ENCODE peak calls at places on chromosome 6, in seven cellular contexts. Z, T, N, G, L, D and P are unnamed samples.

GRCh38 chr6:138814179-138814834 is 18.4 kb downstream of the ECT2L start:
- DNase-seq in Z (no peak), T (no peak), N (no peak), G (no peak), L (no peak), D (no peak), P (no peak)

GRCh38 chr6:2510341-2510740 is 240.4 kb downstream of the MYLK4 start:
- DNase-seq in Z (no peak), T (no peak), N (no peak), G (no peak), L (no peak), D (no peak), P (no peak)

GRCh38 chr6:113220832-113221231 is 636.3 kb upstream of the MARCKS start:
- DNase-seq in Z (no peak), T (no peak), N (no peak), G (no peak), L (no peak), D (no peak), P (no peak)

GRCh38 chr6:169827372-169827771 is 76.0 kb downstream of the ERMARD start:
- DNase-seq in Z (no peak), T (no peak), N (peak), G (no peak), L (no peak), D (no peak), P (no peak)

GRCh38 chr6:75331134-75331533 is 46.5 kb upstream of the TMEM30A start:
- DNase-seq in Z (no peak), T (no peak), N (no peak), G (no peak), L (peak), D (no peak), P (no peak)

GRCh38 chr6:161618816-161619454 is 345.1 kb upstream of the AGPAT4 start:
- DNase-seq in Z (no peak), T (peak), N (peak), G (peak), L (no peak), D (peak), P (peak)

GRCh38 chr6:116060572-116061283 is at the start of gene FRK:
- DNase-seq in Z (no peak), T (no peak), N (no peak), G (no peak), L (peak), D (no peak), P (peak)

GRCh38 chr6:96542702-96543101 is 20.2 kb upstream of the FHL5 start:
- DNase-seq in Z (peak), T (peak), N (no peak), G (no peak), L (no peak), D (no peak), P (peak)

GRCh38 chr6:117907600-117908245 is 659 bp downstream of the SLC35F1 start:
- DNase-seq in Z (peak), T (peak), N (peak), G (peak), L (no peak), D (no peak), P (no peak)

GRCh38 chr6:41275489-41275888 is 11.0 kb downstream of the TREM1 start:
- DNase-seq in Z (no peak), T (no peak), N (no peak), G (no peak), L (no peak), D (no peak), P (no peak)

GRCh38 chr6:41278699-41279405 is 7.6 kb downstream of the TREM1 start:
- DNase-seq in Z (peak), T (peak), N (peak), G (peak), L (peak), D (peak), P (peak)

GRCh38 chr6:41274291-41274690 is 12.2 kb downstream of the TREM1 start:
- DNase-seq in Z (no peak), T (no peak), N (no peak), G (no peak), L (no peak), D (no peak), P (no peak)

GRCh38 chr6:41280658-41281057 is 5.8 kb downstream of the TREM1 start:
- DNase-seq in Z (no peak), T (no peak), N (no peak), G (no peak), L (no peak), D (no peak), P (no peak)

GRCh38 chr6:41277644-41278043 is 8.8 kb downstream of the TREM1 start:
- DNase-seq in Z (no peak), T (no peak), N (no peak), G (no peak), L (no peak), D (no peak), P (no peak)
- H2BK120ac ChIP-seq in Z (no peak), T (no peak), N (no peak), G (no peak), L (no peak), D (no peak), P (no peak)

GRCh38 chr6:149752600-149752999 is 3.1 kb downstream of the PCMT1 start:
- DNase-seq in Z (no peak), T (no peak), N (no peak), G (no peak), L (no peak), D (no peak), P (no peak)
- H4K8ac ChIP-seq in Z (no peak), T (no peak), N (no peak), G (no peak), L (no peak), D (no peak), P (no peak)

DNA sequence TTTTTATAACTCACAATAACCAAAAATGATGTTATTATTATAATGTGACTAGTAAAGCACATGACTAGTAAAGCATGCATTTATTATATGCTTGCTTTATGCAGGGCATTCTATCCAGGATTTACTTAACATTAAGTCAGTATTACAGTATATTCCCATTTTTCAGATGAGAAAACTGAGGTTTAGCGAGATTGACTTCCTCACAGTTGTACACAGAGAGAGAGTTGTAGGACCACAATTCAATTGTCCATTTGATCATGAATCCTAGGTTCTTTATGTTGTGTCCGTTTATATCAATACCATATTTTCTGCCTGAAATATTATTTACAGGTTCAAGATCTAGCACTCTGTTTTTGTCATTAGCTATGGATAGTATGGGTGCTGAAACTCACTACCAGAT is 301.5 kb downstream of the PRL start:
- DNase-seq in Z (no peak), T (no peak), N (no peak), G (no peak), L (no peak), D (no peak), P (no peak)
- H2BK120ac ChIP-seq in Z (no peak), T (no peak), N (no peak), G (no peak), L (no peak), D (no peak), P (no peak)

DNA sequence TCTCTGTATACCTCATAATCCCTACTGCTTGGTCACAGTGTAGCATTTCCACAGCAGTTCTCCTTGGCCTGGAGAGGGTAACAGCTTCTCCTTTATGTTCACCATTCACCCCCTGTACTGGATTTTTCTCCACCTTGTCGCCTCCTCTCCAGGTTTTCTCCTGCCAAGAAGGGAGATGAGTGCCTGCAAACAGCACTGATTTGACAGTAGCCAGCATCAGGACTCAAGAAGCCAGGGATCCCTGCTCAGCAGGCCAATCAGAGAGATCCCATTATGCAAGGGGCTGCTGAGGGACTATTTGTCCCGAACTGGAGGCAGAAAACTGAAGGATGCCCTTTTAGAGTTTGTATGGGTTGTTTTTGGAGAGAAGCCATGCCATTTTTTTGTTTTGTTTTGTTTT is 68.6 kb upstream of the RIPOR2 start:
- DNase-seq in Z (no peak), T (no peak), N (no peak), G (no peak), L (no peak), D (no peak), P (no peak)
- H4K8ac ChIP-seq in Z (no peak), T (no peak), N (no peak), G (no peak), L (no peak), D (no peak), P (no peak)

GRCh38 chr6:126983779-126984178 is 134.7 kb upstream of the RSPO3 start:
- DNase-seq in Z (no peak), T (peak), N (peak), G (no peak), L (no peak), D (no peak), P (no peak)
- H2BK120ac ChIP-seq in Z (no peak), T (no peak), N (no peak), G (no peak), L (no peak), D (no peak), P (no peak)

GRCh38 chr6:108523697-108524096 is 37.0 kb upstream of the FOXO3 start:
- DNase-seq in Z (no peak), T (no peak), N (no peak), G (no peak), L (no peak), D (no peak), P (no peak)
- H4K8ac ChIP-seq in Z (no peak), T (no peak), N (no peak), G (no peak), L (no peak), D (no peak), P (no peak)